ENCODE peak calls at places on chromosomes 13 and 19, in ten cellular contexts. I, V, A, T, G, S, R, L, C and O are unnamed samples. For H3K4me1 and H3K36me3, the result is how much of the 10 kb centered on the place peaks cover.

GRCh38 chr19:6481541-6482342 is at the start of gene DENND1C:
- DNase-seq in V (no peak), S (peak), I (no peak), L (no peak), T (peak), R (peak), G (no peak), A (peak), C (no peak), O (peak)

GRCh38 chr13:67283602-67284001 is 53.5 kb upstream of the PCDH9 start:
- DNase-seq in A (no peak), C (no peak), R (no peak), S (no peak), V (no peak), L (peak), T (peak), G (no peak), I (peak), O (no peak)

GRCh38 chr19:39314016-39314728 is 6.5 kb downstream of the LRFN1 start:
- DNase-seq in A (no peak), R (no peak), G (no peak), L (no peak), T (no peak), S (no peak), I (no peak), C (no peak), V (no peak), O (no peak)

GRCh38 chr19:38831142-38831605 is 420 bp downstream of the ECH1 start:
- DNase-seq in R (no peak), L (peak), G (no peak), T (peak), I (peak), A (peak), C (no peak), V (peak), S (peak), O (peak)

GRCh38 chr13:71820699-71821098 is 46.3 kb downstream of the DACH1 start:
- DNase-seq in V (no peak), I (no peak), L (no peak), C (no peak), R (no peak), A (no peak), T (no peak), S (no peak), G (no peak), O (no peak)

GRCh38 chr13:94515911-94516310 is 36.4 kb upstream of the DCT start:
- DNase-seq in G (no peak), A (no peak), I (no peak), V (no peak), C (no peak), R (no peak), T (no peak), S (no peak), L (no peak), O (no peak)

GRCh38 chr13:40315416-40316064 is 350.9 kb downstream of the FOXO1 start:
- DNase-seq in S (no peak), L (peak), C (no peak), V (no peak), T (no peak), A (no peak), I (peak), G (no peak), R (no peak), O (peak)

GRCh38 chr13:112053744-112054615 is 13.0 kb upstream of the SOX1 start:
- DNase-seq in S (no peak), L (no peak), R (no peak), C (no peak), A (peak), T (no peak), V (no peak), G (no peak), I (no peak), O (no peak)

GRCh38 chr13:52034616-52035226 is 10.2 kb downstream of the UTP14C start:
- DNase-seq in G (no peak), L (no peak), V (no peak), R (no peak), C (no peak), I (no peak), A (no peak), S (no peak), T (no peak), O (no peak)

GRCh38 chr19:50705422-50706019 is 14.1 kb downstream of the SHANK1 start:
- DNase-seq in C (no peak), A (no peak), R (no peak), T (peak), G (no peak), V (no peak), L (peak), S (peak), I (peak), O (no peak)

GRCh38 chr13:89457977-89458376 is 1786.8 kb downstream of the SLITRK5 start:
- DNase-seq in V (no peak), R (no peak), G (no peak), C (no peak), I (peak), L (peak), A (no peak), S (no peak), T (peak), O (no peak)

GRCh38 chr13:101179021-101179420 is 237.3 kb downstream of the NALCN start:
- DNase-seq in I (no peak), T (no peak), R (no peak), L (no peak), C (no peak), A (no peak), G (no peak), V (no peak), S (no peak), O (no peak)

GRCh38 chr13:95020298-95020987 is 280.8 kb downstream of the ABCC4 start:
- DNase-seq in S (no peak), A (no peak), V (no peak), G (no peak), L (peak), R (no peak), T (peak), I (peak), C (no peak), O (no peak)

GRCh38 chr13:50714886-50715285 is 128.6 kb downstream of the DLEU7 start:
- DNase-seq in A (no peak), G (no peak), S (no peak), T (no peak), V (no peak), R (no peak), C (no peak), L (no peak), I (no peak), O (no peak)

GRCh38 chr19:22945560-22945959 is 57.4 kb downstream of the ZNF728 start:
- DNase-seq in L (peak), G (no peak), R (no peak), S (peak), C (peak), T (no peak), A (no peak), I (no peak), V (no peak), O (no peak)

GRCh38 chr19:55344444-55344843 is 4.8 kb downstream of the KMT5C start:
- DNase-seq in I (peak), T (no peak), R (no peak), S (peak), L (peak), C (no peak), V (no peak), A (no peak), G (no peak), O (no peak)

GRCh38 chr13:102815788-102816187 is 16.9 kb downstream of the BIVM start:
- DNase-seq in R (no peak), G (no peak), T (no peak), I (no peak), L (no peak), C (no peak), V (no peak), S (no peak), A (no peak), O (no peak)

GRCh38 chr13:33169273-33169980 is 116.1 kb downstream of the STARD13 start:
- DNase-seq in C (no peak), G (no peak), L (peak), A (no peak), V (no peak), I (peak), T (peak), S (no peak), R (no peak), O (no peak)

GRCh38 chr19:10701955-10702307 is 692 bp downstream of the QTRT1 start:
- DNase-seq in C (no peak), S (peak), G (no peak), L (no peak), T (peak), I (no peak), A (peak), R (no peak), V (no peak), O (no peak)

GRCh38 chr13:45180303-45180702 is 20.5 kb downstream of the KCTD4 start:
- DNase-seq in A (no peak), G (no peak), R (no peak), C (no peak), I (no peak), T (no peak), L (no peak), S (no peak), V (no peak), O (no peak)

GRCh38 chr19:10552596-10553053 is 8.9 kb downstream of the ATG4D start:
- DNase-seq in I (no peak), G (no peak), V (no peak), L (peak), A (no peak), S (peak), T (peak), C (no peak), R (no peak), O (no peak)

GRCh38 chr19:571127-571974 is 1.0 kb upstream of the BSG start:
- DNase-seq in L (peak), T (peak), A (peak), G (no peak), S (peak), I (no peak), V (peak), C (no peak), R (no peak), O (peak)

GRCh38 chr19:1551068-1552040 is 16.8 kb downstream of the MEX3D start:
- DNase-seq in V (no peak), L (no peak), I (no peak), G (no peak), S (no peak), R (no peak), T (no peak), C (no peak), A (no peak), O (no peak)

GRCh38 chr19:45075215-45076028 is 856 bp downstream of the ZNF296 start:
- DNase-seq in V (peak), A (peak), T (peak), C (no peak), S (no peak), R (peak), I (no peak), L (peak), G (no peak), O (peak)

GRCh38 chr19:525029-525428 is 6.5 kb upstream of the CDC34 start:
- DNase-seq in I (no peak), G (no peak), A (no peak), T (no peak), L (no peak), V (no peak), C (no peak), R (no peak), S (peak), O (no peak)

GRCh38 chr19:34317311-34317927 is 47.6 kb upstream of the GPI start:
- DNase-seq in T (no peak), V (no peak), R (no peak), I (peak), L (peak), C (no peak), S (no peak), G (no peak), A (no peak), O (no peak)

GRCh38 chr13:55244991-55245644 is 1895.6 kb upstream of the PRR20A start:
- DNase-seq in R (no peak), V (no peak), T (no peak), L (no peak), G (no peak), S (peak), I (no peak), C (peak), A (no peak), O (no peak)

GRCh38 chr19:802497-802887 is 5.2 kb downstream of the PTBP1 start:
- DNase-seq in G (no peak), S (no peak), L (peak), T (no peak), I (no peak), C (no peak), R (no peak), V (no peak), A (no peak), O (no peak)

GRCh38 chr19:35458821-35459391 is 10.8 kb downstream of the FFAR2 start:
- DNase-seq in T (no peak), V (no peak), C (no peak), S (no peak), R (no peak), A (peak), G (no peak), I (no peak), L (no peak), O (no peak)
- H3K4me3 ChIP-seq in T (no peak), V (no peak), C (no peak), S (no peak), R (no peak), A (no peak), G (no peak), I (no peak), L (no peak), O (no peak)

GRCh38 chr13:47628666-47629065 is 372.4 kb downstream of the SUCLA2 start:
- DNase-seq in V (no peak), R (no peak), A (no peak), I (peak), G (no peak), S (no peak), T (peak), L (peak), C (no peak), O (no peak)

GRCh38 chr13:47621931-47622330 is 379.1 kb downstream of the SUCLA2 start:
- DNase-seq in I (peak), A (no peak), V (no peak), G (no peak), S (no peak), L (peak), C (no peak), R (no peak), T (peak), O (no peak)

DNA sequence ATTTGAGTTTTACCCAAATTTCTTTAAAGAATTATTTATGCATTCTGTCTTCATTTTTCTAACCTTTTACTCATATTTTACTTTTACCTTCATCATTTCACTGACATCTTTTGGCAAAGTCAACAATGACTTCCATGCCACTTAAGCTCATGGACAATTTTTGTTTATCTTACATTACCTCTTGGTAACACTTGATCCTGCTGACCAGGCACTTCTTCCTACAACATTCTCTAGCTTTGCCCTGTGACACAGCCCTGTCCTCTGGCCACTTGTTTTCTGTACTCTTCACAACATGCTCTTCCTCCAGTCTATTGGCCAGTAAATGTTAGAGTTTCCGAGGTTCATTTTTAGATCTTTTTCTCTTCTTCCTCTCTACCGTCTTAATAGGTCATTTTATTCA is 377.2 kb downstream of the SUCLA2 start:
- DNase-seq in T (no peak), I (no peak), A (no peak), S (no peak), L (no peak), V (no peak), R (no peak), G (no peak), C (no peak), O (no peak)
- H3K4me1 ChIP-seq in T (under half), I (under half), A (under half), S (under half), L (under half), V (under half), R (under half), G (under half), C (under half), O (under half)

GRCh38 chr13:113458218-113459065 is 5.2 kb upstream of the ADPRHL1 start:
- DNase-seq in I (no peak), R (no peak), S (peak), T (no peak), C (peak), V (no peak), L (peak), A (no peak), G (no peak), O (no peak)
- H3K36me3 ChIP-seq in I (under half), R (half or more), S (half or more), T (under half), C (half or more), V (under half), L (under half), A (under half), G (half or more), O (under half)

GRCh38 chr19:15194938-15195337 is 5.9 kb downstream of the NOTCH3 start:
- DNase-seq in V (peak), L (peak), A (no peak), C (no peak), G (no peak), R (no peak), S (no peak), T (no peak), I (peak), O (no peak)
- H3K4me3 ChIP-seq in V (no peak), L (no peak), A (no peak), C (peak), G (peak), R (peak), S (no peak), T (peak), I (no peak), O (no peak)

DNA sequence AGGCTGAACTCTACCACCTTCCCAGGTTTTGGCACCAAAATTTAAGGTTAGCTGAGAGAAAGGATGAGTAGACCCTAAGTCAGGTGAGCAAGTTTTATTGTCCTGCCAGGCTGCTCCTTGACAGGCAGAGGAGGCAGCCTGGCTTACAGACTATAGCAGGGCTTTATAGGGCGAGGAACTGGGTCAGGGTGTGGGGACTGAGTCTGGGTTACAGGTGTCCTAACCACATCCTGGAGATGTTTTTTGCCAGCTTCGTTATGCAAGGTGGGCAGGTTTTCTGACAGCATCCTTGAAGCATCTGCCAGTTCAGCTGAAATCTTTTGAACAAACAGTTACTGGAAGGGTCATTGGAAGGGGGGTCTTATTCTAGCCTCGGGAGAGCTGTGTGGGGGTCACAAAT is 905.7 kb upstream of the SLITRK5 start:
- DNase-seq in R (no peak), T (no peak), S (no peak), A (no peak), L (no peak), C (no peak), G (no peak), V (no peak), I (no peak), O (no peak)
- H3K4me1 ChIP-seq in R (under half), T (under half), S (under half), A (under half), L (under half), C (under half), G (under half), V (under half), I (under half), O (under half)

GRCh38 chr19:18353378-18354005 is 13.1 kb downstream of the PGPEP1 start:
- DNase-seq in G (no peak), L (no peak), S (no peak), R (no peak), T (no peak), V (no peak), I (no peak), A (no peak), C (no peak), O (no peak)

GRCh38 chr19:18361646-18362045 is 21.2 kb downstream of the PGPEP1 start:
- DNase-seq in R (no peak), S (no peak), G (no peak), C (no peak), A (no peak), L (peak), V (no peak), T (no peak), I (no peak), O (no peak)

GRCh38 chr19:18357041-18357440 is 16.6 kb downstream of the PGPEP1 start:
- DNase-seq in G (no peak), V (no peak), C (no peak), R (no peak), A (no peak), I (no peak), L (no peak), S (no peak), T (no peak), O (no peak)

GRCh38 chr19:18362934-18363542 is 22.6 kb downstream of the PGPEP1 start:
- DNase-seq in G (no peak), A (no peak), S (no peak), L (no peak), V (no peak), R (no peak), T (no peak), I (no peak), C (no peak), O (no peak)

DNA sequence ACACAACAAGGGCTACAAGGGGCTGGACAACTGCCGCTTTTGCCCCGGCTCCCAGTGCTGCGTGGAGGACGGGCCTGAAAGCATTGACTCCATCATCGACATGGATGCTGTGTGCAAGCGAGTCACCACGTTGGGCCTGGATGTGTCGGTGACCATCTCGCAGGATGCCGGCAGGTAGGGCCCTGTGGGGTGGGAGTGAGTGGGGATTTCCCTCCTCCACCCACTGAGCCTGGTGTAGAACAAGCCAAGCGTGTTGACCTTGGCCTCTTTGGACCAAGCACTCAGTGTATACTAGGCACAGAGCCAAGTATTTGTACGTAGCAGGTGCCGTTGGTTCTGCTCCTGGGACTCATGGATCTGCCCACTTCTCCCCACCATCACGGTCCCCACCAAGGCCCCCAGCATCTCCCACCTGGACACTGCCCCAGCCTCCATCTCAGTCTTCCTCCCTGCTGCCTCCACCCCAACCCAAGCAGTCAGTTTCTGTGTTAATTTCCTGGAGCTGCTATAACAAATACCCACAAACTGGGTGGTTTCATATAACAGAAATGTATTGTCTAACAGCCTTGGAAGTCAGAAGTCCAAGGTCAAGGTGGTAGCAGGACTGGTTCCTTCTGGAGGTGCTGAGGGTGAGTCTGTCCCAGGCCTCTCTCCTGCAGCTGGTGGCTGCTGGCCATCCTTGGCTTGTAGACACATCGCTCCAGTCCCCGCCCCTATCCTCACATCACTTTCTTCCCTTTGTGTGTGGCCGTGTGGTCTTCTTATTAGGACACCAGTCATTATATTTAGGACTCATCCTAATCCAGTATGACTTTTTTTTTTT is 17.3 kb downstream of the PGPEP1 start:
- DNase-seq in R (no peak), I (no peak), S (no peak), C (no peak), G (no peak), A (no peak), V (no peak), T (no peak), L (no peak), O (no peak)
- H3K36me3 ChIP-seq in R (half or more), I (under half), S (under half), C (under half), G (half or more), A (under half), V (under half), T (under half), L (under half), O (under half)

GRCh38 chr19:30028118-30028991 is 86.3 kb downstream of the URI1 start:
- DNase-seq in T (peak), A (no peak), V (no peak), G (no peak), I (no peak), R (no peak), S (no peak), C (no peak), L (no peak), O (no peak)

GRCh38 chr19:30024091-30024490 is 82.1 kb downstream of the URI1 start:
- DNase-seq in V (no peak), R (no peak), S (no peak), I (no peak), T (no peak), L (no peak), C (no peak), A (no peak), G (no peak), O (no peak)

GRCh38 chr19:30029721-30030510 is 87.9 kb downstream of the URI1 start:
- DNase-seq in R (no peak), A (no peak), S (no peak), T (peak), L (peak), C (no peak), G (no peak), I (peak), V (no peak), O (no peak)

GRCh38 chr19:30026933-30027332 is 84.9 kb downstream of the URI1 start:
- DNase-seq in C (no peak), L (no peak), S (no peak), I (no peak), R (no peak), G (no peak), V (no peak), A (no peak), T (no peak), O (no peak)

GRCh38 chr19:30028992-30029343 is 86.9 kb downstream of the URI1 start:
- DNase-seq in I (no peak), T (no peak), V (no peak), S (no peak), C (no peak), G (no peak), L (no peak), R (no peak), A (no peak), O (no peak)
- H3K4me3 ChIP-seq in I (no peak), T (peak), V (no peak), S (no peak), C (no peak), G (no peak), L (no peak), R (no peak), A (no peak), O (no peak)

GRCh38 chr13:98487016-98487415 is 89.9 kb downstream of the STK24 start:
- DNase-seq in C (no peak), R (no peak), I (no peak), L (peak), S (no peak), V (no peak), A (no peak), G (no peak), T (no peak), O (no peak)
- H3K4me1 ChIP-seq in C (under half), R (half or more), I (under half), L (under half), S (under half), V (under half), A (under half), G (under half), T (under half), O (under half)